ENCODE peak calls at places on chromosomes 6 and 20, in eight cellular contexts. D, S, U, Z, E, B, I and K are unnamed samples.

GRCh38 chr6:4291453-4292403 is 156.4 kb upstream of the ECI2 start:
- DNase-seq in D (peak), S (no peak), U (no peak), Z (no peak), E (no peak), B (no peak), I (no peak), K (no peak)

GRCh38 chr6:143901885-143902708 is 37.8 kb downstream of the ZC2HC1B start:
- DNase-seq in D (no peak), S (no peak), U (no peak), Z (no peak), E (no peak), B (no peak), I (peak), K (no peak)

GRCh38 chr6:42249279-42249678 is 31.6 kb upstream of the MRPS10 start:
- DNase-seq in D (no peak), S (no peak), U (no peak), Z (no peak), E (no peak), B (no peak), I (no peak), K (peak)

GRCh38 chr6:129607581-129608186 is 102.3 kb downstream of the ARHGAP18 start:
- DNase-seq in D (no peak), S (no peak), U (no peak), Z (no peak), E (no peak), B (no peak), I (no peak), K (no peak)

GRCh38 chr6:159916237-159916636 is 25.4 kb downstream of the MAS1 start:
- DNase-seq in D (no peak), S (no peak), U (no peak), Z (no peak), E (no peak), B (no peak), I (no peak), K (no peak)

GRCh38 chr6:75374913-75375530 is 90.4 kb upstream of the TMEM30A start:
- DNase-seq in D (peak), S (no peak), U (no peak), Z (no peak), E (no peak), B (no peak), I (no peak), K (no peak)

GRCh38 chr6:139625998-139626975 is 251.8 kb upstream of the CITED2 start:
- DNase-seq in D (peak), S (no peak), U (no peak), Z (no peak), E (no peak), B (no peak), I (no peak), K (peak)

GRCh38 chr6:2945069-2945452 is 26.3 kb downstream of the SERPINB6 start:
- DNase-seq in D (no peak), S (no peak), U (no peak), Z (no peak), E (no peak), B (no peak), I (no peak), K (no peak)

GRCh38 chr6:34235605-34236422 is 859 bp upstream of the HMGA1 start:
- DNase-seq in D (peak), S (no peak), U (no peak), Z (peak), E (no peak), B (peak), I (peak), K (peak)

GRCh38 chr6:42539135-42539534 is 24.7 kb upstream of the UBR2 start:
- DNase-seq in D (no peak), S (no peak), U (no peak), Z (no peak), E (no peak), B (no peak), I (no peak), K (no peak)

GRCh38 chr6:27281105-27281539 is 31.0 kb downstream of the POM121L2 start:
- DNase-seq in D (no peak), S (peak), U (no peak), Z (no peak), E (no peak), B (no peak), I (no peak), K (no peak)

GRCh38 chr20:61973515-61974356 is 91.9 kb downstream of the TAF4 start:
- DNase-seq in D (peak), S (no peak), U (no peak), Z (no peak), E (no peak), B (no peak), I (no peak), K (no peak)

GRCh38 chr6:132812255-132812732 is 2.1 kb upstream of the RPS12 start:
- DNase-seq in D (no peak), S (no peak), U (no peak), Z (no peak), E (no peak), B (no peak), I (no peak), K (no peak)

GRCh38 chr6:14524319-14524718 is 406.7 kb downstream of the CD83 start:
- DNase-seq in D (no peak), S (no peak), U (peak), Z (no peak), E (no peak), B (no peak), I (peak), K (no peak)

GRCh38 chr20:8073024-8073832 is 53.7 kb upstream of the TMX4 start:
- DNase-seq in D (peak), S (no peak), U (no peak), Z (no peak), E (peak), B (no peak), I (no peak), K (peak)

GRCh38 chr6:44268095-44268628 is 2.1 kb upstream of the TMEM151B start:
- DNase-seq in D (peak), S (no peak), U (peak), Z (peak), E (no peak), B (no peak), I (no peak), K (no peak)

GRCh38 chr6:42378125-42378524 is 73.6 kb downstream of the TRERF1 start:
- DNase-seq in D (no peak), S (no peak), U (no peak), Z (no peak), E (no peak), B (no peak), I (peak), K (no peak)

GRCh38 chr6:139153876-139154275 is 19.0 kb downstream of the HECA start:
- DNase-seq in D (no peak), S (no peak), U (no peak), Z (no peak), E (no peak), B (no peak), I (no peak), K (no peak)

GRCh38 chr20:9518776-9519175 is 4.4 kb downstream of the LAMP5 start:
- DNase-seq in D (peak), S (no peak), U (no peak), Z (no peak), E (no peak), B (no peak), I (no peak), K (no peak)

GRCh38 chr20:7695622-7696021 is 244.6 kb downstream of the HAO1 start:
- DNase-seq in D (no peak), S (no peak), U (no peak), Z (no peak), E (no peak), B (no peak), I (no peak), K (no peak)

GRCh38 chr6:125528614-125529013 is 220.8 kb upstream of the HEY2 start:
- DNase-seq in D (peak), S (no peak), U (no peak), Z (no peak), E (no peak), B (peak), I (no peak), K (no peak)

GRCh38 chr6:164114656-164115055 is 700.1 kb downstream of the QKI start:
- DNase-seq in D (no peak), S (no peak), U (no peak), Z (no peak), E (no peak), B (no peak), I (no peak), K (no peak)

GRCh38 chr6:126696921-126697693 is 357.2 kb downstream of the CENPW start:
- DNase-seq in D (no peak), S (no peak), U (peak), Z (no peak), E (no peak), B (no peak), I (no peak), K (no peak)

GRCh38 chr6:5695260-5696245 is 311.2 kb downstream of the NRN1 start:
- DNase-seq in D (no peak), S (no peak), U (no peak), Z (no peak), E (no peak), B (no peak), I (no peak), K (no peak)

GRCh38 chr20:17525650-17526049 is 5.5 kb downstream of the BFSP1 start:
- DNase-seq in D (peak), S (peak), U (peak), Z (peak), E (no peak), B (no peak), I (no peak), K (peak)

DNA sequence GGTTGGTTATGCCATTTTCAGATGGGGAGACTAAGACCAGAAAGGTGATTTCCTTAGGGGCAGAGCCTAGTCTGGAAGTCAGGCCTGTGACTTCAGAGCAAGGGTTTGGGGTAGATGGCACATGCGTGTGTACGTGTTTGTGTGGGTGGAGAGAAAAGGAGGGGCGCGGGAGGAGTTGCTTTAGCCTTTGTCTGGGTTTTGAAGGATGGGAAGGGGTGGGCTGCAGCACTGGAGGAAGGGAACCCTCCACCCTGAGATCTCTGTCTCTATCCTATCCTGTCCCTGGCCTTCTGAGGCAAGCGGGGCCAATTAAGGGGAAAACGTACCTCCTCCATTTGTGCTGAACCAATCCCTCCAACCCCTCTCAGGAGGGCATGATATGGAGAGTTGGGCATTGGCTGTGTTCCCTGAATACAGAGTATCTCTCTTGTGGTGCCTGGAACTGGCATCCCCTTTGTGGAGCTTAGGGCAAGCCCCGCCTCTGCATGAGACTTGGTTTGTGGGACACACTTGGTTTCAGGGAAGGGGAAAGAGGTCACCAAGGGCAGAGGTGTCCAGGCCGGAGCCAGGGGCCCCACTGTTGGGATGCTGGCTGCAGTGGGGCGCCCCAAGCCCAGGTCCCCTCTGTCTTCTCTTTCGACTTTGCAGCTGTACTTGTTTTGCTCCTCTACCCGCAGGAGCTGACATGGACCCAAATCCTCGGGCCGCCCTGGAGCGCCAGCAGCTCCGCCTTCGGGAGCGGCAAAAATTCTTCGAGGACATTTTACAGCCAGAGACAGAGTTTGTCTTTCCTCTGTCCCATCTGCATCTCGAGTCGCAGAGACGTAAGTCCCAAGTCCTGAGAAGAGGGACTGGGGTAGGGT is at the start of gene DBNDD2:
- DNase-seq in D (no peak), S (no peak), U (peak), Z (no peak), E (no peak), B (peak), I (no peak), K (no peak)
- TF ChIP-seq POLR2AphosphoS5 in D (no peak), S (no peak), U (no peak), Z (peak), E (no peak), B (no peak), I (no peak), K (no peak)

GRCh38 chr6:63807056-63807455 is 171.5 kb downstream of the PHF3 start:
- DNase-seq in D (no peak), S (no peak), U (no peak), Z (no peak), E (no peak), B (no peak), I (no peak), K (no peak)

GRCh38 chr6:63804381-63804956 is 168.9 kb downstream of the PHF3 start:
- DNase-seq in D (no peak), S (no peak), U (peak), Z (no peak), E (no peak), B (no peak), I (no peak), K (no peak)

GRCh38 chr6:63806573-63806913 is 170.9 kb downstream of the PHF3 start:
- DNase-seq in D (no peak), S (no peak), U (no peak), Z (no peak), E (no peak), B (no peak), I (no peak), K (no peak)

GRCh38 chr6:63805808-63806572 is 170.4 kb downstream of the PHF3 start:
- DNase-seq in D (no peak), S (no peak), U (peak), Z (no peak), E (no peak), B (no peak), I (no peak), K (peak)

DNA sequence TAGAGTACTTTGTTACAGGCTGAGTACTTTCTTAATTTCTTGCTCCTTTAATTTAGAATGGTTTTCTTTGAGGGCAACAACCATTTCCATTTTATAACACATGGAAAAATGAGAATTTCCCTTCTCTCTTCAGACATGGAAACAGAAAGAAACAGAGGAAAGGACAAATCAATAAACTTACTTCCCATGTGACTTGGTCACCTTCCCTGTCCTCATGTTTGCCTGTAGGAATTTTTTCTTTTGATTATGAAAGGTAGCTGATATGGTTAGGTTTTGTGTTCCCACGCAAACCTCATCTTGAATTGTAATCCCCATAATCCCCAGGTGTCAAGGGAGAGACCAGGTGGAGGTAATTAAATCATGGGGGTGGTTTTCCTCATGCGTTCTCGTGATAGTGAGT is 169.7 kb downstream of the PHF3 start:
- DNase-seq in D (no peak), S (no peak), U (no peak), Z (no peak), E (no peak), B (no peak), I (no peak), K (no peak)
- H3K4me3 ChIP-seq in D (no peak), S (no peak), U (no peak), Z (no peak), E (no peak), B (no peak), I (no peak), K (no peak)

DNA sequence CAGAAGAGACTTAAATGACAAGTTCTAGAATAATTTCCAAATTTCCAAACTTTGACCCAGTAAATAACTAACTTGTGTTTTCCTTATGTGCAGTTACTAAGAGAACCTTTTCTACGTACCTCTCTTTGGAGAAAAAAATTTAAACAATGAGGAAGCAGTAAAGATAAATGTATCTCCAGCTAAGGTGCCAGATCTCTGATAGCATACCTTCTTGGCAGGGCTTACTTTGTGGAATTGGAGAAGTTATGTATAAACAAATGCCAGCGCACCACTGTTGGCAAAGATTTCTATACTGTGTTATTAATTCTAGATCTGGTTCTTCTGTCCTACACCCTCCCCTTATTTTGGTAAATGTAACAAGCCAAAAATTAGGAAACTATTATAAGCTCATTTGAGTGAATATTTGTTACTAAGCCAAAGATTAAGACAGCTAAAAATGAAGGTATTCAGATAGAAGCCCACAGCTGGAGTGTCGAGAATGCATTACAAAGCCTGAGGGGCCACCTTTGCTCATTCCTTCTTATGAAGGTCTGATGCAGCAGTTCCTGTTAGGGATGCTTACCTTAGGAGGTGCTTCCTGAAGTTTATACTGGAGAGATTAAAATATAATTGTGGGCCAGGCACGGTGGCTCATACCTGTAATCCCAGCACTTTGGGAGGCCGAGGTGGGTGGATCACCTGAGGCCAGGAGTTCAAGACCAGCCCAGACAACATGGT is 373.1 kb upstream of the SOX4 start:
- DNase-seq in D (peak), S (no peak), U (no peak), Z (peak), E (no peak), B (no peak), I (no peak), K (no peak)
- TF ChIP-seq POLR2AphosphoS5 in D (no peak), S (no peak), U (no peak), Z (no peak), E (no peak), B (no peak), I (no peak), K (no peak)

DNA sequence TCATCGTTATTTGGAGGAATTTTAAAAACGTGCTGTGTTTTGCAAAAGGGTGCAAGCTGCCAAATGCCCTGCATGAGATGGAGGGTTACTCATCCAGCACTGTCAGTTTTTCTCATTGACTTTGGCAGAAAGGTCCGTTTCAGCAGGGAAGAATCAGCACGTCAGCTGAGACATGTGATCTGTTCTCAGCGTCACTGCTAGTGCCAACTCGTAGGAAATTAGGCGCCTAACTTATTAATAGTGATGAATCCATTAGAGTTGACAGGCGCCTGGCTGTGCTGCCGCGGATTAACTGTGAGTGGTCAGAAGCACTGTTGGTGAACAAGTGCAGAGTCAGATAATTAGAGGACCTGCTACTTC is 175.5 kb upstream of the FOXQ1 start:
- DNase-seq in D (no peak), S (no peak), U (no peak), Z (no peak), E (no peak), B (no peak), I (no peak), K (no peak)
- H3K4me3 ChIP-seq in D (no peak), S (no peak), U (no peak), Z (no peak), E (no peak), B (no peak), I (no peak), K (no peak)

GRCh38 chr6:39226606-39227300 is 2.5 kb downstream of the KCNK5 start:
- DNase-seq in D (no peak), S (no peak), U (no peak), Z (no peak), E (no peak), B (peak), I (no peak), K (no peak)

GRCh38 chr6:39228992-39229767 is at the start of gene KCNK5:
- DNase-seq in D (peak), S (peak), U (peak), Z (peak), E (peak), B (peak), I (peak), K (peak)

GRCh38 chr6:39225946-39226437 is 3.3 kb downstream of the KCNK5 start:
- DNase-seq in D (no peak), S (no peak), U (no peak), Z (no peak), E (no peak), B (no peak), I (no peak), K (peak)

GRCh38 chr6:39227476-39227875 is 1.8 kb downstream of the KCNK5 start:
- DNase-seq in D (no peak), S (no peak), U (no peak), Z (no peak), E (no peak), B (no peak), I (no peak), K (no peak)

DNA sequence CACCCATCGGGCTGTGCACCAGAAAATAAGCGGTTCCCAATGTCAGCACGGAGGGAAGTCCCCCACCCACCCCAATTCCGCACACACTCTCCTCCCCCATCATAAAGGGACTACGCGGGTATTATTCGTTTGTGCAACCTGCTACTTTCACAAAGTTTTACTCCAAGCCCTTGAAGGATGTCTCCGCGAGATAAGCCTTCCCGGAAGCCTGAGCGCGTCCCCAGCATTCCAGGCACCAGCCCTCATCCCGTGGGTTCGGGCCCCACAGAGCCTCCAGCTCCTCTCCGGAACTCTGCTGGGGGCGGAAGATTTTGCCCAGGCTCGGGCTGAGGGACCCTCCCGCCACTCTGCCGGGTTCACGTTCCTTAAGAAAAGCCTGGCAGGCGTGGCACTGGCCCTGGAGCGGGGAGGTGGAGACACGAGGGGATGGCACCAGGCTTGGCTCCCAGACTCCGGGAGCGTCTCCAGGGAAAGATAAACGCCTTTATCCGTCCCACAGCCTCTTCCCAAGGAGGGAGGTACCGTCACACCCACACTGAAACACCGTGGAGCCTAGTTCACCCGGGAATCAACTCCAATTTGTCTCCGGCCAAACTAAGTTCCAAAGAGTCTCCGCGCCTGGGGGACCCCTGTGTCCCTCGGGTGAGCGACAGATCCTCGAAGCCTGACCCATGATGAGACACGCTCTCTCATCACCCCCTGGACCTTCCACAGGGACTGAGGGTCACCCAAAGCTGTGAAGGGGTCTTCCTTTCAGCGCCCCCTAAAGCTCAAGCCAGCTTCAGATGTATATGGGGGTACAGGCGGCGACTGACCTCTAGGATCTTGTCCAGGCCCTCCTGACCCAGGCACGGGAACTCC is 934 bp downstream of the KCNK5 start:
- DNase-seq in D (no peak), S (no peak), U (peak), Z (no peak), E (no peak), B (peak), I (no peak), K (no peak)
- TF ChIP-seq POLR2AphosphoS5 in D (no peak), S (no peak), U (no peak), Z (no peak), E (no peak), B (no peak), I (no peak), K (no peak)